ENCODE peak calls at places on chromosomes 7 and 10, in five cellular contexts. F is NB4, M is fibroblast of lung, P is GM18507, H is NCI-H1092 treated with DMSO at 0.1 percent for 48 hours. Y is an unnamed sample.

GRCh38 chr7:44072364-44073231 is 7.2 kb upstream of the PGAM2 start:
- DNase-seq in F (peak; percentile 83), M (peak; percentile 78), P (no peak), H (peak; percentile 81), Y (peak; percentile 74)

GRCh38 chr10:63901228-63901627 is 380.0 kb downstream of the REEP3 start:
- DNase-seq in F (peak; percentile 15), M (no peak), P (no peak), H (no peak), Y (no peak)

GRCh38 chr10:100998991-100999741 is 442 bp upstream of the LZTS2 start:
- DNase-seq in F (peak; percentile 80), M (peak; percentile 74), P (peak; percentile 84), H (peak; percentile 35), Y (peak; percentile 89)

GRCh38 chr10:42969909-42970308 is 107.0 kb upstream of the RET start:
- DNase-seq in F (no peak), M (no peak), P (no peak), H (no peak), Y (no peak)

GRCh38 chr7:2478387-2478760 is 2.2 kb upstream of the GRIFIN start:
- DNase-seq in F (peak; percentile 55), M (peak; percentile 38), P (no peak), H (peak; percentile 18), Y (no peak)

GRCh38 chr10:86730227-86730626 is 26.2 kb upstream of the BMPR1A start:
- DNase-seq in F (no peak), M (peak; percentile 30), P (no peak), H (peak; percentile 26), Y (no peak)

GRCh38 chr10:29595636-29596225 is 39.0 kb downstream of the SVIL start:
- DNase-seq in F (no peak), M (no peak), P (no peak), H (no peak), Y (no peak)

GRCh38 chr10:35659456-35659855 is 17.4 kb upstream of the FZD8 start:
- DNase-seq in F (no peak), M (no peak), P (no peak), H (no peak), Y (no peak)

GRCh38 chr10:95208702-95209391 is 14.8 kb downstream of the ACSM6 start:
- DNase-seq in F (peak; percentile 6), M (peak; percentile 25), P (no peak), H (no peak), Y (no peak)

GRCh38 chr7:78134256-78134655 is 335.7 kb downstream of the PHTF2 start:
- DNase-seq in F (peak; percentile 55), M (peak; percentile 76), P (no peak), H (peak; percentile 67), Y (peak; percentile 37)

GRCh38 chr7:131909151-131909768 is 352.8 kb upstream of the PODXL start:
- DNase-seq in F (no peak), M (no peak), P (no peak), H (no peak), Y (peak; percentile 54)

GRCh38 chr10:122113161-122113944 is 124.4 kb downstream of the TACC2 start:
- DNase-seq in F (peak; percentile 62), M (peak; percentile 74), P (no peak), H (no peak), Y (peak; percentile 81)

GRCh38 chr7:46695045-46695708 is 774.1 kb upstream of the IGFBP3 start:
- DNase-seq in F (no peak), M (peak; percentile 24), P (no peak), H (no peak), Y (no peak)

GRCh38 chr7:2732388-2732787 is 44.4 kb downstream of the AMZ1 start:
- DNase-seq in F (no peak), M (no peak), P (no peak), H (no peak), Y (no peak)

GRCh38 chr10:76086571-76087260 is 655.3 kb downstream of the LRMDA start:
- DNase-seq in F (peak; percentile 28), M (peak; percentile 83), P (no peak), H (no peak), Y (peak; percentile 28)

GRCh38 chr7:82288769-82289535 is 154.6 kb downstream of the CACNA2D1 start:
- DNase-seq in F (no peak), M (no peak), P (no peak), H (peak; percentile 31), Y (no peak)

GRCh38 chr10:121459279-121459764 is 138.9 kb downstream of the FGFR2 start:
- DNase-seq in F (no peak), M (no peak), P (no peak), H (no peak), Y (no peak)

GRCh38 chr10:97830064-97830463 is 19.6 kb upstream of the GOLGA7B start:
- DNase-seq in F (no peak), M (no peak), P (no peak), H (peak; percentile 36), Y (no peak)

GRCh38 chr7:81655271-81655670 is 114.6 kb downstream of the HGF start:
- DNase-seq in F (no peak), M (no peak), P (no peak), H (no peak), Y (no peak)

GRCh38 chr7:70756789-70757188 is 375.2 kb upstream of the GALNT17 start:
- DNase-seq in F (no peak), M (no peak), P (no peak), H (no peak), Y (no peak)

GRCh38 chr7:143416565-143417149 is 8.0 kb upstream of the EPHA1 start:
- DNase-seq in F (peak; percentile 80), M (peak; percentile 73), P (peak; percentile 26), H (peak; percentile 33), Y (peak; percentile 51)

GRCh38 chr10:86450806-86451603 is 70.6 kb downstream of the WAPL start:
- DNase-seq in F (no peak), M (no peak), P (no peak), H (no peak), Y (no peak)

GRCh38 chr10:97278491-97278989 is 13.9 kb downstream of the ARHGAP19 start:
- DNase-seq in F (peak; percentile 92), M (peak; percentile 99), P (no peak), H (peak; percentile 28), Y (peak; percentile 35)

GRCh38 chr7:106094780-106095179 is 17.3 kb downstream of the SYPL1 start:
- DNase-seq in F (no peak), M (no peak), P (no peak), H (no peak), Y (no peak)

GRCh38 chr7:23020742-23021401 is 6.9 kb upstream of the HYCC1 start:
- DNase-seq in F (no peak), M (peak; percentile 98), P (no peak), H (no peak), Y (no peak)

GRCh38 chr7:27196287-27196739 is 3.6 kb downstream of the HOXA13 start:
- DNase-seq in F (peak; percentile 94), M (peak; percentile 83), P (no peak), H (no peak), Y (peak; percentile 84)

GRCh38 chr7:91784469-91784868 is 96.0 kb downstream of the MTERF1 start:
- DNase-seq in F (peak; percentile 49), M (peak; percentile 80), P (no peak), H (peak; percentile 54), Y (no peak)

GRCh38 chr7:138417103-138417695 is 42.9 kb upstream of the TRIM24 start:
- DNase-seq in F (no peak), M (no peak), P (no peak), H (no peak), Y (no peak)

Y was measured in neural progenitor cell.